ENCODE peak calls at places on chromosomes 1 and 21, in ten cellular contexts. One of them, this sample, is unnamed.

GRCh38 chr1:207064546-207064945 is 11.5 kb downstream of the PFKFB2 start:
- DNase-seq in mesenchymal stem cell: no peak
- DNase-seq in heart right ventricle: peak; percentile 32
- DNase-seq in lower lobe of right lung: peak; percentile 77
- DNase-seq in cardiac muscle cell: no peak
- DNase-seq in testis: no peak
- DNase-seq in PC-9: no peak
- DNase-seq in mammary epithelial cell: no peak
- DNase-seq in right lobe of liver: no peak
- DNase-seq in upper lobe of right lung: peak; percentile 84
- DNase-seq in this sample: no peak

GRCh38 chr1:239711768-239712167 is 325.4 kb downstream of the CHRM3 start:
- DNase-seq in cardiac muscle cell: no peak
- DNase-seq in right lobe of liver: no peak
- DNase-seq in testis: no peak
- DNase-seq in mammary epithelial cell: no peak
- DNase-seq in PC-9: no peak
- DNase-seq in lower lobe of right lung: no peak
- DNase-seq in heart right ventricle: no peak
- DNase-seq in upper lobe of right lung: no peak
- DNase-seq in mesenchymal stem cell: no peak
- DNase-seq in this sample: no peak

GRCh38 chr1:185393821-185394220 is 76.8 kb upstream of the IVNS1ABP start:
- DNase-seq in PC-9: no peak
- DNase-seq in mammary epithelial cell: peak; percentile 72
- DNase-seq in cardiac muscle cell: no peak
- DNase-seq in upper lobe of right lung: no peak
- DNase-seq in testis: no peak
- DNase-seq in lower lobe of right lung: no peak
- DNase-seq in heart right ventricle: no peak
- DNase-seq in mesenchymal stem cell: no peak
- DNase-seq in right lobe of liver: no peak
- DNase-seq in this sample: no peak

GRCh38 chr1:182715531-182715930 is 31.1 kb upstream of the RGS8 start:
- DNase-seq in lower lobe of right lung: no peak
- DNase-seq in mesenchymal stem cell: no peak
- DNase-seq in PC-9: no peak
- DNase-seq in right lobe of liver: no peak
- DNase-seq in mammary epithelial cell: no peak
- DNase-seq in heart right ventricle: no peak
- DNase-seq in cardiac muscle cell: no peak
- DNase-seq in testis: no peak
- DNase-seq in upper lobe of right lung: no peak
- DNase-seq in this sample: no peak

GRCh38 chr1:87239997-87240396 is 88.7 kb upstream of the LMO4 start:
- DNase-seq in heart right ventricle: no peak
- DNase-seq in upper lobe of right lung: no peak
- DNase-seq in lower lobe of right lung: no peak
- DNase-seq in mammary epithelial cell: no peak
- DNase-seq in right lobe of liver: no peak
- DNase-seq in PC-9: no peak
- DNase-seq in testis: no peak
- DNase-seq in mesenchymal stem cell: no peak
- DNase-seq in cardiac muscle cell: no peak
- DNase-seq in this sample: no peak

GRCh38 chr1:43137445-43138052 is 34.5 kb downstream of the EBNA1BP2 start:
- DNase-seq in upper lobe of right lung: no peak
- DNase-seq in cardiac muscle cell: peak; percentile 13
- DNase-seq in testis: peak; percentile 84
- DNase-seq in mesenchymal stem cell: no peak
- DNase-seq in heart right ventricle: no peak
- DNase-seq in right lobe of liver: no peak
- DNase-seq in PC-9: no peak
- DNase-seq in lower lobe of right lung: no peak
- DNase-seq in mammary epithelial cell: no peak
- DNase-seq in this sample: no peak

GRCh38 chr1:69737527-69738176 is 169.9 kb downstream of the LRRC7 start:
- DNase-seq in cardiac muscle cell: peak; percentile 89
- DNase-seq in upper lobe of right lung: no peak
- DNase-seq in mammary epithelial cell: peak; percentile 63
- DNase-seq in right lobe of liver: no peak
- DNase-seq in lower lobe of right lung: no peak
- DNase-seq in PC-9: peak; percentile 26
- DNase-seq in mesenchymal stem cell: peak; percentile 80
- DNase-seq in testis: peak; percentile 74
- DNase-seq in heart right ventricle: no peak
- DNase-seq in this sample: peak; percentile 73

GRCh38 chr21:14545906-14546480 is at the start of gene SAMSN1:
- DNase-seq in mesenchymal stem cell: peak; percentile 26
- DNase-seq in mammary epithelial cell: no peak
- DNase-seq in cardiac muscle cell: peak; percentile 35
- DNase-seq in lower lobe of right lung: peak; percentile 64
- DNase-seq in PC-9: no peak
- DNase-seq in testis: peak; percentile 33
- DNase-seq in heart right ventricle: no peak
- DNase-seq in right lobe of liver: no peak
- DNase-seq in upper lobe of right lung: no peak
- DNase-seq in this sample: no peak

GRCh38 chr21:27582946-27583270 is 616.0 kb upstream of the ADAMTS5 start:
- DNase-seq in PC-9: no peak
- DNase-seq in heart right ventricle: no peak
- DNase-seq in mammary epithelial cell: no peak
- DNase-seq in testis: no peak
- DNase-seq in upper lobe of right lung: no peak
- DNase-seq in lower lobe of right lung: no peak
- DNase-seq in mesenchymal stem cell: no peak
- DNase-seq in cardiac muscle cell: no peak
- DNase-seq in right lobe of liver: no peak
- DNase-seq in this sample: no peak

GRCh38 chr21:29360799-29361765 is 62.4 kb downstream of the BACH1 start:
- DNase-seq in lower lobe of right lung: no peak
- DNase-seq in heart right ventricle: no peak
- DNase-seq in PC-9: no peak
- DNase-seq in right lobe of liver: no peak
- DNase-seq in cardiac muscle cell: no peak
- DNase-seq in mammary epithelial cell: peak; percentile 9
- DNase-seq in upper lobe of right lung: no peak
- DNase-seq in mesenchymal stem cell: no peak
- DNase-seq in testis: no peak
- DNase-seq in this sample: no peak

GRCh38 chr1:245458761-245459174 is 304.0 kb downstream of the KIF26B start:
- DNase-seq in testis: no peak
- DNase-seq in PC-9: no peak
- DNase-seq in cardiac muscle cell: peak; percentile 28
- DNase-seq in mammary epithelial cell: no peak
- DNase-seq in right lobe of liver: no peak
- DNase-seq in upper lobe of right lung: no peak
- DNase-seq in heart right ventricle: no peak
- DNase-seq in lower lobe of right lung: no peak
- DNase-seq in mesenchymal stem cell: peak; percentile 33
- DNase-seq in this sample: no peak

GRCh38 chr1:206000641-206001339 is 2.4 kb downstream of the RAB7B start:
- DNase-seq in heart right ventricle: no peak
- DNase-seq in lower lobe of right lung: no peak
- DNase-seq in upper lobe of right lung: no peak
- DNase-seq in mammary epithelial cell: peak; percentile 42
- DNase-seq in mesenchymal stem cell: no peak
- DNase-seq in testis: peak; percentile 13
- DNase-seq in PC-9: no peak
- DNase-seq in cardiac muscle cell: peak; percentile 36
- DNase-seq in right lobe of liver: peak; percentile 30
- DNase-seq in this sample: no peak

GRCh38 chr1:174000274-174000852 is 21.8 kb downstream of the RC3H1 start:
- DNase-seq in mammary epithelial cell: no peak
- DNase-seq in mesenchymal stem cell: no peak
- DNase-seq in upper lobe of right lung: no peak
- DNase-seq in testis: no peak
- DNase-seq in lower lobe of right lung: no peak
- DNase-seq in right lobe of liver: no peak
- DNase-seq in PC-9: no peak
- DNase-seq in cardiac muscle cell: peak; percentile 62
- DNase-seq in heart right ventricle: no peak
- DNase-seq in this sample: no peak

GRCh38 chr1:51648180-51649109 is 31.6 kb downstream of the OSBPL9 start:
- DNase-seq in PC-9: peak; percentile 75
- DNase-seq in lower lobe of right lung: no peak
- DNase-seq in heart right ventricle: no peak
- DNase-seq in upper lobe of right lung: no peak
- DNase-seq in testis: no peak
- DNase-seq in mesenchymal stem cell: peak; percentile 79
- DNase-seq in right lobe of liver: no peak
- DNase-seq in mammary epithelial cell: no peak
- DNase-seq in cardiac muscle cell: peak; percentile 88
- DNase-seq in this sample: no peak

GRCh38 chr1:161902146-161902545 is 121.5 kb downstream of the OLFML2B start:
- DNase-seq in testis: no peak
- DNase-seq in heart right ventricle: no peak
- DNase-seq in cardiac muscle cell: no peak
- DNase-seq in lower lobe of right lung: no peak
- DNase-seq in upper lobe of right lung: no peak
- DNase-seq in PC-9: no peak
- DNase-seq in mesenchymal stem cell: no peak
- DNase-seq in right lobe of liver: no peak
- DNase-seq in mammary epithelial cell: no peak
- DNase-seq in this sample: no peak

GRCh38 chr1:16922885-16923431 is 1.2 kb downstream of the CROCC start:
- DNase-seq in testis: no peak
- DNase-seq in mammary epithelial cell: no peak
- DNase-seq in mesenchymal stem cell: no peak
- DNase-seq in cardiac muscle cell: no peak
- DNase-seq in heart right ventricle: no peak
- DNase-seq in PC-9: no peak
- DNase-seq in lower lobe of right lung: peak; percentile 41
- DNase-seq in upper lobe of right lung: no peak
- DNase-seq in right lobe of liver: no peak
- DNase-seq in this sample: no peak

GRCh38 chr1:43849670-43850069 is 83.9 kb upstream of the ARTN start:
- DNase-seq in cardiac muscle cell: no peak
- DNase-seq in lower lobe of right lung: no peak
- DNase-seq in testis: no peak
- DNase-seq in heart right ventricle: no peak
- DNase-seq in right lobe of liver: no peak
- DNase-seq in upper lobe of right lung: no peak
- DNase-seq in mammary epithelial cell: no peak
- DNase-seq in PC-9: no peak
- DNase-seq in mesenchymal stem cell: no peak
- DNase-seq in this sample: no peak

GRCh38 chr1:117670996-117671780 is 65.3 kb downstream of the TENT5C start:
- DNase-seq in testis: no peak
- DNase-seq in mesenchymal stem cell: no peak
- DNase-seq in upper lobe of right lung: no peak
- DNase-seq in lower lobe of right lung: no peak
- DNase-seq in cardiac muscle cell: no peak
- DNase-seq in PC-9: no peak
- DNase-seq in mammary epithelial cell: no peak
- DNase-seq in heart right ventricle: no peak
- DNase-seq in right lobe of liver: no peak
- DNase-seq in this sample: no peak
- H3K4me3 ChIP-seq in testis: no peak overlapping the region
- H3K4me3 ChIP-seq in mesenchymal stem cell: no peak overlapping the region
- H3K4me3 ChIP-seq in upper lobe of right lung: no peak overlapping the region
- H3K4me3 ChIP-seq in lower lobe of right lung: no peak overlapping the region
- H3K4me3 ChIP-seq in cardiac muscle cell: no peak overlapping the region
- H3K4me3 ChIP-seq in PC-9: no peak overlapping the region
- H3K4me3 ChIP-seq in mammary epithelial cell: no peak overlapping the region
- H3K4me3 ChIP-seq in heart right ventricle: no peak overlapping the region
- H3K4me3 ChIP-seq in right lobe of liver: no peak overlapping the region
- H3K4me3 ChIP-seq in this sample: no peak overlapping the region

DNA sequence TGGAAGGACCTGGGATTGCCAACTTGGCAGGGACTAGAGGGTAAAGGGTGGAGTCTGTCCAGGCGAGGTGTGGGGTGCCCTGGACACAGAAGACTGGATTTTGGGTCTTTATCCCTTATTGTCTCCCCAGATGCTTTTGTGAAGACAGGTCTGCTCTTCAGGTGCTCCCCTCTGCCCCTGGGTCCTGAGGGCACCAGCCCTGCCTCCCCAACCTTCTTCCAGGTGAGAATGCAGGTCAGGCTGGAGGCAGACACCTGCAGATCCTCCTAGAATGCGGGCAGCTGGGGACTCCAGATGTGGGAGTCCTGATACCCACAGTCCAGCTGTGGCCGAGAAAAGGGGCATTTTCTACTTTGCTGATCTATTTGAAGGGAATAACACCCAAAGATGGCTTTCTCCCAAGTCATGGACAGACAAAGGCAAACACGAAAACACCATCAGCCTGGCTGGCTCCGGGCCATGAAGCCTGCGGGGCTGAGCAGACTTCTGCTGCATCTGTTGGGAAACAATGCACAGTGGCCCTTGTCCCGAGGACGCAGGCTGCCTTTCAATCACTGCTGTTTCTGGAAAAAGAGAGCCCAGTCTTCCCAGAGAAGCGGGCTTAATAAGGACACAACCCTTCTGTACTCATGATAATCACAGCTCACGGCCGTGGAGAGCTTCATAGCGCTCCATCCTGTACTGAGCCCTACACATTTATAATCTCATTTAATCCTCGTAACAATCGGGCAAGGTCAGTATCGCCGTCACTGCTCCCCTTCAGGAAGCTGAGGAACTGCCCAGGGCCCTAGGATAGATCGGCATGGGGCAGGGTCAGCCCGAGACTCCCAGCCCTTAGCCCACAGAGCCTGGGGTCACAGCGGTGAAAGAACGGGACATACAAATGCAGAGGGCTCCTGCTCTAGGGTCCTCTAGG is 62.0 kb upstream of the ABCG1 start:
- DNase-seq in cardiac muscle cell: peak; percentile 38
- DNase-seq in PC-9: no peak
- DNase-seq in mammary epithelial cell: no peak
- DNase-seq in right lobe of liver: peak; percentile 42
- DNase-seq in lower lobe of right lung: no peak
- DNase-seq in testis: peak; percentile 62
- DNase-seq in mesenchymal stem cell: no peak
- DNase-seq in upper lobe of right lung: peak; percentile 61
- DNase-seq in heart right ventricle: peak; percentile 38
- DNase-seq in this sample: peak; percentile 41
- H3K27me3 ChIP-seq in cardiac muscle cell: no peaks in the 10 kb centered on the region
- H3K27me3 ChIP-seq in PC-9: no peaks in the 10 kb centered on the region
- H3K27me3 ChIP-seq in mammary epithelial cell: no peaks in the 10 kb centered on the region
- H3K27me3 ChIP-seq in right lobe of liver: no peaks in the 10 kb centered on the region
- H3K27me3 ChIP-seq in lower lobe of right lung: no peaks in the 10 kb centered on the region
- H3K27me3 ChIP-seq in testis: no peaks in the 10 kb centered on the region
- H3K27me3 ChIP-seq in mesenchymal stem cell: peaks cover 57% of the 10 kb centered on the region
- H3K27me3 ChIP-seq in upper lobe of right lung: no peaks in the 10 kb centered on the region
- H3K27me3 ChIP-seq in heart right ventricle: peaks cover 8% of the 10 kb centered on the region
- H3K27me3 ChIP-seq in this sample: no peaks in the 10 kb centered on the region

GRCh38 chr1:226646870-226647449 is 92.1 kb downstream of the ITPKB start:
- DNase-seq in upper lobe of right lung: no peak
- DNase-seq in cardiac muscle cell: no peak
- DNase-seq in lower lobe of right lung: peak; percentile 34
- DNase-seq in mammary epithelial cell: no peak
- DNase-seq in right lobe of liver: no peak
- DNase-seq in PC-9: no peak
- DNase-seq in testis: no peak
- DNase-seq in heart right ventricle: no peak
- DNase-seq in mesenchymal stem cell: no peak
- DNase-seq in this sample: no peak
- H3K4me1 ChIP-seq in upper lobe of right lung: peaks cover 23% of the 10 kb centered on the region
- H3K4me1 ChIP-seq in cardiac muscle cell: peaks cover 24% of the 10 kb centered on the region
- H3K4me1 ChIP-seq in lower lobe of right lung: peaks cover 43% of the 10 kb centered on the region
- H3K4me1 ChIP-seq in mammary epithelial cell: peaks cover 17% of the 10 kb centered on the region
- H3K4me1 ChIP-seq in right lobe of liver: no peaks in the 10 kb centered on the region
- H3K4me1 ChIP-seq in PC-9: peaks cover 46% of the 10 kb centered on the region
- H3K4me1 ChIP-seq in testis: peaks cover 2% of the 10 kb centered on the region
- H3K4me1 ChIP-seq in heart right ventricle: peaks cover 7% of the 10 kb centered on the region
- H3K4me1 ChIP-seq in mesenchymal stem cell: peaks cover 42% of the 10 kb centered on the region
- H3K4me1 ChIP-seq in this sample: no peaks in the 10 kb centered on the region

GRCh38 chr1:168920456-168921094 is 185.9 kb upstream of the ATP1B1 start:
- DNase-seq in upper lobe of right lung: no peak
- DNase-seq in mammary epithelial cell: peak; percentile 69
- DNase-seq in testis: peak; percentile 30
- DNase-seq in heart right ventricle: no peak
- DNase-seq in right lobe of liver: no peak
- DNase-seq in PC-9: no peak
- DNase-seq in cardiac muscle cell: peak; percentile 88
- DNase-seq in lower lobe of right lung: no peak
- DNase-seq in mesenchymal stem cell: peak; percentile 69
- DNase-seq in this sample: no peak
- H3K4me3 ChIP-seq in upper lobe of right lung: no peak overlapping the region
- H3K4me3 ChIP-seq in mammary epithelial cell: no peak overlapping the region
- H3K4me3 ChIP-seq in testis: no peak overlapping the region
- H3K4me3 ChIP-seq in heart right ventricle: no peak overlapping the region
- H3K4me3 ChIP-seq in right lobe of liver: no peak overlapping the region
- H3K4me3 ChIP-seq in PC-9: no peak overlapping the region
- H3K4me3 ChIP-seq in cardiac muscle cell: no peak overlapping the region
- H3K4me3 ChIP-seq in lower lobe of right lung: no peak overlapping the region
- H3K4me3 ChIP-seq in mesenchymal stem cell: no peak overlapping the region
- H3K4me3 ChIP-seq in this sample: no peak overlapping the region